ENCODE peak calls at places on chromosome 10, in ten cellular contexts. P, T, W, B, R, D, O, C, I and G are unnamed samples.

GRCh38 chr10:108612485-108612884 is 1310.8 kb downstream of the XPNPEP1 start:
- DNase-seq in I (no peak), P (peak; percentile 85), D (no peak), B (no peak), C (no peak), W (no peak), T (no peak), O (no peak), R (no peak), G (no peak)

GRCh38 chr10:12656518-12657142 is 307.3 kb downstream of the CAMK1D start:
- DNase-seq in B (no peak), D (peak; percentile 48), R (no peak), I (peak; percentile 55), O (no peak), C (no peak), T (no peak), W (no peak), P (peak; percentile 12), G (no peak)

GRCh38 chr10:6929157-6929830 is 349.2 kb upstream of the PRKCQ start:
- DNase-seq in R (no peak), O (no peak), P (no peak), C (no peak), B (no peak), I (no peak), D (no peak), W (no peak), T (no peak), G (no peak)

GRCh38 chr10:106609867-106610266 is 554.6 kb downstream of the SORCS1 start:
- DNase-seq in C (no peak), D (no peak), R (no peak), O (no peak), I (no peak), W (no peak), T (no peak), B (no peak), P (no peak), G (no peak)

GRCh38 chr10:79487296-79488194 is 24.8 kb upstream of the EIF5AL1 start:
- DNase-seq in R (peak; percentile 61), O (no peak), P (no peak), B (no peak), D (peak; percentile 81), I (peak; percentile 55), C (peak; percentile 62), W (peak; percentile 76), T (no peak), G (peak; percentile 21)

GRCh38 chr10:103663802-103664201 is 170.3 kb downstream of the NEURL1 start:
- DNase-seq in R (no peak), C (no peak), I (no peak), T (no peak), D (no peak), O (no peak), P (no peak), W (no peak), B (no peak), G (no peak)

GRCh38 chr10:14605231-14605925 is 169.3 kb downstream of the FAM107B start:
- DNase-seq in C (peak; percentile 64), P (no peak), B (no peak), I (peak; percentile 74), W (no peak), T (no peak), D (peak; percentile 15), R (no peak), O (no peak), G (no peak)

GRCh38 chr10:51031995-51032394 is 42.3 kb upstream of the PRKG1 start:
- DNase-seq in O (no peak), P (no peak), C (no peak), W (no peak), R (no peak), T (no peak), B (no peak), I (no peak), D (no peak), G (no peak)

GRCh38 chr10:7407368-7408002 is 3.3 kb downstream of the SFMBT2 start:
- DNase-seq in B (no peak), W (peak; percentile 24), C (no peak), T (peak; percentile 73), P (no peak), I (no peak), O (no peak), D (no peak), R (peak; percentile 21), G (no peak)

GRCh38 chr10:132851451-132851850 is 65.5 kb upstream of the NKX6-2 start:
- DNase-seq in D (no peak), T (no peak), P (no peak), W (no peak), R (no peak), O (no peak), I (no peak), C (peak; percentile 35), B (no peak), G (no peak)

GRCh38 chr10:85916999-85917573 is 449.5 kb downstream of the GRID1 start:
- DNase-seq in O (no peak), D (no peak), W (no peak), R (no peak), T (no peak), I (no peak), P (peak; percentile 88), B (no peak), C (no peak), G (no peak)

GRCh38 chr10:72886596-72887522 is 6.7 kb upstream of the OIT3 start:
- DNase-seq in P (peak; percentile 3), W (no peak), T (no peak), I (no peak), D (no peak), O (no peak), R (no peak), C (no peak), B (no peak), G (no peak)

GRCh38 chr10:118698421-118698820 is 56.3 kb downstream of the CACUL1 start:
- DNase-seq in B (peak; percentile 16), T (no peak), C (peak; percentile 82), P (no peak), I (peak; percentile 73), W (no peak), R (no peak), D (peak; percentile 93), O (peak; percentile 60), G (peak; percentile 11)

GRCh38 chr10:104122273-104123107 is 519 bp downstream of the SFR1 start:
- DNase-seq in B (no peak), W (no peak), C (no peak), P (no peak), R (no peak), D (no peak), O (no peak), I (peak; percentile 24), T (no peak), G (no peak)

GRCh38 chr10:125032474-125032873 is 90.6 kb downstream of the ZRANB1 start:
- DNase-seq in D (no peak), C (no peak), W (no peak), P (no peak), O (no peak), B (no peak), T (no peak), I (no peak), R (no peak), G (no peak)

GRCh38 chr10:91974960-91975359 is 51.4 kb downstream of the BTAF1 start:
- DNase-seq in C (no peak), D (no peak), B (no peak), O (no peak), W (no peak), I (peak; percentile 15), T (no peak), R (no peak), P (no peak), G (no peak)

GRCh38 chr10:52525761-52526160 is 211.7 kb downstream of the DKK1 start:
- DNase-seq in O (no peak), W (no peak), T (no peak), C (no peak), I (no peak), P (no peak), D (no peak), B (no peak), R (no peak), G (no peak)

GRCh38 chr10:3892440-3893101 is 107.6 kb upstream of the KLF6 start:
- DNase-seq in O (no peak), D (no peak), P (no peak), C (peak; percentile 43), T (no peak), I (no peak), B (no peak), R (no peak), W (no peak), G (no peak)

GRCh38 chr10:110368002-110368401 is 63.3 kb upstream of the SMNDC1 start:
- DNase-seq in P (no peak), I (peak; percentile 31), O (no peak), D (no peak), T (no peak), B (no peak), W (no peak), R (no peak), C (no peak), G (no peak)

GRCh38 chr10:45339896-45340295 is 24.5 kb upstream of the OR13A1 start:
- DNase-seq in D (no peak), R (no peak), P (no peak), W (no peak), C (no peak), I (no peak), O (no peak), T (no peak), B (no peak), G (no peak)

GRCh38 chr10:110610308-110610774 is 33.8 kb upstream of the RBM20 start:
- DNase-seq in P (peak; percentile 67), T (no peak), W (peak; percentile 67), B (no peak), D (peak; percentile 49), I (peak; percentile 44), R (peak; percentile 29), C (peak; percentile 66), O (peak; percentile 52), G (no peak)

GRCh38 chr10:47179291-47179647 is 120.7 kb upstream of the GDF10 start:
- DNase-seq in C (peak; percentile 50), B (no peak), R (no peak), O (no peak), P (no peak), T (no peak), W (no peak), D (no peak), I (no peak), G (no peak)

GRCh38 chr10:44325878-44326277 is 59.0 kb downstream of the CXCL12 start:
- DNase-seq in C (no peak), W (no peak), B (no peak), P (no peak), I (no peak), T (no peak), R (peak; percentile 29), D (no peak), O (no peak), G (no peak)

GRCh38 chr10:74993649-74994048 is 117.8 kb upstream of the SAMD8 start:
- DNase-seq in C (no peak), T (no peak), I (no peak), R (no peak), P (no peak), B (no peak), D (no peak), W (no peak), O (no peak), G (no peak)

GRCh38 chr10:79336276-79336675 is 11.0 kb upstream of the PPIF start:
- DNase-seq in D (no peak), W (no peak), O (no peak), R (no peak), T (no peak), B (no peak), C (no peak), P (no peak), I (no peak), G (no peak)

GRCh38 chr10:101779544-101780186 is 3.6 kb downstream of the NPM3 start:
- DNase-seq in I (peak; percentile 15), B (peak; percentile 75), D (peak; percentile 36), W (peak; percentile 95), O (peak; percentile 93), P (no peak), T (peak; percentile 83), R (peak; percentile 66), C (peak; percentile 87), G (no peak)

GRCh38 chr10:34956756-34957155 is 133.4 kb downstream of the CUL2 start:
- DNase-seq in D (no peak), W (no peak), C (no peak), T (no peak), P (no peak), O (no peak), R (no peak), B (no peak), I (peak; percentile 39), G (no peak)